ENCODE peak calls at places on chromosomes 3 and 15, in eight cellular contexts. X, V, F, L, N, P, T and G are unnamed samples.

GRCh38 chr15:82643992-82644391 is 3.2 kb downstream of the CPEB1 start:
- DNase-seq in X (no peak), V (no peak), F (no peak), L (no peak), N (peak; percentile 12), P (no peak), T (no peak), G (no peak)

GRCh38 chr3:189967254-189967865 is 153.3 kb downstream of the P3H2 start:
- DNase-seq in X (no peak), V (no peak), F (no peak), L (peak; percentile 82), N (peak; percentile 79), P (peak; percentile 13), T (peak; percentile 59), G (no peak)

GRCh38 chr15:23642413-23643044 is 5.1 kb downstream of the MAGEL2 start:
- DNase-seq in X (peak; percentile 66), V (no peak), F (peak; percentile 56), L (peak; percentile 64), N (peak; percentile 46), P (peak; percentile 27), T (peak; percentile 27), G (no peak)

GRCh38 chr3:172341482-172342059 is 106.7 kb downstream of the GHSR start:
- DNase-seq in X (no peak), V (peak; percentile 24), F (no peak), L (peak; percentile 80), N (peak; percentile 77), P (peak; percentile 15), T (peak; percentile 71), G (peak; percentile 31)

GRCh38 chr3:2655229-2655701 is 454.9 kb downstream of the IL5RA start:
- DNase-seq in X (no peak), V (peak; percentile 16), F (no peak), L (no peak), N (peak; percentile 36), P (no peak), T (no peak), G (no peak)

GRCh38 chr15:68818088-68818670 is 2.5 kb downstream of the ANP32A start:
- DNase-seq in X (peak; percentile 69), V (no peak), F (peak; percentile 65), L (peak; percentile 57), N (peak; percentile 60), P (peak; percentile 68), T (no peak), G (no peak)

GRCh38 chr3:58049143-58049785 is 41.0 kb downstream of the FLNB start:
- DNase-seq in X (peak; percentile 82), V (no peak), F (peak; percentile 56), L (no peak), N (peak; percentile 85), P (no peak), T (peak; percentile 99), G (no peak)

GRCh38 chr3:48656061-48656840 is 6.4 kb downstream of the CELSR3 start:
- DNase-seq in X (peak; percentile 83), V (no peak), F (peak; percentile 78), L (peak; percentile 79), N (peak; percentile 60), P (peak; percentile 83), T (peak; percentile 84), G (no peak)

GRCh38 chr3:156725706-156726105 is 51.3 kb downstream of the TIPARP start:
- DNase-seq in X (no peak), V (no peak), F (peak; percentile 32), L (no peak), N (no peak), P (no peak), T (peak; percentile 87), G (no peak)

GRCh38 chr3:42668793-42669217 is 15.3 kb downstream of the ZBTB47 start:
- DNase-seq in X (no peak), V (no peak), F (no peak), L (no peak), N (no peak), P (no peak), T (peak; percentile 44), G (no peak)

GRCh38 chr15:52855157-52855556 is 65.0 kb upstream of the ONECUT1 start:
- DNase-seq in X (no peak), V (no peak), F (no peak), L (no peak), N (no peak), P (no peak), T (no peak), G (no peak)

GRCh38 chr3:132787616-132788015 is 65.4 kb upstream of the NPHP3 start:
- DNase-seq in X (no peak), V (no peak), F (no peak), L (no peak), N (peak; percentile 65), P (no peak), T (no peak), G (no peak)

GRCh38 chr3:150738688-150739087 is 24.3 kb downstream of the SIAH2 start:
- DNase-seq in X (no peak), V (no peak), F (no peak), L (no peak), N (peak; percentile 56), P (no peak), T (peak; percentile 56), G (no peak)

DNA sequence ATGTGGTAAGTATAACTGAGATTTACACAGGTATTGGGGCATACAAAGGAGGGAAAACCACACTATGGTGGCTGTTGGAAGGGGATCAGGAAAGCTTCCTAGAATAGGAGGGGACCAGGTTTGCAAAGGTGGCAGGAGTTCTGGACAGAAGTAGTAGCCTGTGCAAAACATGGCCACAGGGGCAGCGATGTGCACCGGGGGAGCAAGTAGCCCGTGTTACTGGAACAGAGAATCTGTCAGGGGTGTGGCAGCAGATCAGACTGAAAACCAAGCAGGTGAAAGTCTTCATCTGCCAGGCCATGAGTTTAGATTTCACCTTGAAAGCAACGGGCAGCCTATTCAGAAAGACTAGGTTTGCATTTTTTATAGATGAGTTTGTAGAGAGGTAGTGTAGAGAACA is 182.3 kb upstream of the LPP start:
- DNase-seq in X (no peak), V (no peak), F (no peak), L (no peak), N (no peak), P (no peak), T (no peak), G (no peak)
- TF ChIP-seq CTCF in X (no peak), V (no peak), F (no peak), L (no peak), N (peak; percentile 10), P (no peak), T (no peak), G (no peak)

DNA sequence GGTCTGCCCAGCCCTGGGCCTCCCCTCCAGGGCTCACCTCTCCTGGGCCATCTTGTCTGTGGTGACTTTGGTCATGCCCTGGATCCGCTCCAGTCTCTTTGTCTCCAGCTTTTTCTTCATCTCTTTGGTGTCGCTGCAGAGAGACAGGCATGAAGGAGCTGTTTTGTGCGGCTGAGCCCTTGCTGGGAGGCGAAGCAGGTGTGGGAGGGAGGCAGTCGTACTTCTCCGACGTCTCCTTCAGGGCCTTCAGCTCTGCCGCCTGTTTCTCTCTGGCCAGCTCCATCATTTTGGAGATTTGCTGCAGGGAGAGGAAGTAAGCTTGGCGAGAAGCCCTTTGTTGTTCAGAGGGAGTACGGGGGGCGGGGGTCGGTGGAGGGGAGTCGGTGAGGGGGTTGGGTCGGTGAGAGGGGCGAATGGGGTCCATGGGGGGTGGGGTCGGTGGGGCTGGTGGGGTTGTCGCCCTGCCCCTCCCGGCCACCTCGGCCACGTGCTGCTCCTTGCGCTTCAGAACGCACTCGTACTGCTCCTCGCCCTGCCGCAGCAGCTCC is 7.8 kb upstream of the ANKRD63 start:
- DNase-seq in X (no peak), V (no peak), F (no peak), L (no peak), N (no peak), P (no peak), T (no peak), G (no peak)
- H3K4me3 ChIP-seq in X (no peak overlapping the region), V (no peak overlapping the region), F (peak overlapping the region; percentile 30), L (no peak overlapping the region), N (peak overlapping the region; percentile 46), P (no peak overlapping the region), T (peak overlapping the region; percentile 21), G (no peak overlapping the region)

DNA sequence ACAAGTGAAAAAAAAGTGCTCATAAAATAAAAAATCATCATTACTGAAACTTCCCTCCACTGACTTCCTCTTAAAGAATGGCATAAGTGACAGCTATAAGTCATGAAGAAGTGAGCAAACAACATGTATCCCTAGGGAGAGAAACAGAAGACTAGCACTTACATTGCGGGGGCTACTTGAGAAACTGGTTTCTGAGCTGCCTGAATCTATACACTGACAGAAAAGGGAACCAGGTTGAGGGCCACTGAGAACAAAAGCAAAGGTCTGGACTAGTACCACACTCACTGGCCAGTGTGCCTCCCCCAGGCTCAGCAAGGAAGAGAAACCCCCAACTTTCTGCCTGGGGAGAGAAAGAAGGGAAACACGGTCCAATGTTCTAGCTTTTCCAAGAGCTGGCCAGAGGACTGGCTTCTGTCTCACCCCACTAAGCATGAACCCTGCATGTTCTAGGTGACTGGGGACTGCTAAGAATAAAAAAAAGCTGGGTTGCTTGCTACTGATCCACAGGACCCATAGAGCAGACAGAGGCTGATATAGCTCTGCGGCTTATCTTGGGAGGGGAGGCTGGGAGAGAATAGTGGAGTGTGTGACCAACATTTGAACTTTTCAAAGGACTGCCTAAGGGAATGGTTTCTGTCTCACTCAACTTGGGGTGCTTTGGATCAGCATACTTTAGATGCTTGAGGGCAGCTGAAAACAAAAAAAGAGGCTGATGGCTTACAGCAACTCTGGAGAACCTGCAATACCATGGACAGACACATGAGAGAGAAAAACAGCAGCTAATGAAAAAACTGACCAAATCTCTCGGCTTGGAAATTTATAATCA is 8.1 kb downstream of the RAD18 start:
- DNase-seq in X (no peak), V (peak; percentile 56), F (no peak), L (no peak), N (peak; percentile 75), P (no peak), T (no peak), G (peak; percentile 24)
- TF ChIP-seq CTCF in X (no peak), V (no peak), F (no peak), L (no peak), N (peak; percentile 31), P (no peak), T (no peak), G (no peak)

GRCh38 chr15:92393994-92394326 is 279 bp downstream of the ST8SIA2 start:
- DNase-seq in X (no peak), V (no peak), F (no peak), L (no peak), N (no peak), P (no peak), T (no peak), G (no peak)

GRCh38 chr15:92392462-92392861 is 1.2 kb upstream of the ST8SIA2 start:
- DNase-seq in X (no peak), V (no peak), F (no peak), L (no peak), N (no peak), P (no peak), T (no peak), G (no peak)

GRCh38 chr15:92392966-92393286 is 755 bp upstream of the ST8SIA2 start:
- DNase-seq in X (no peak), V (no peak), F (no peak), L (no peak), N (no peak), P (no peak), T (no peak), G (no peak)

GRCh38 chr15:92393287-92393993 is at the start of gene ST8SIA2:
- DNase-seq in X (no peak), V (no peak), F (no peak), L (peak; percentile 88), N (no peak), P (no peak), T (no peak), G (no peak)

DNA sequence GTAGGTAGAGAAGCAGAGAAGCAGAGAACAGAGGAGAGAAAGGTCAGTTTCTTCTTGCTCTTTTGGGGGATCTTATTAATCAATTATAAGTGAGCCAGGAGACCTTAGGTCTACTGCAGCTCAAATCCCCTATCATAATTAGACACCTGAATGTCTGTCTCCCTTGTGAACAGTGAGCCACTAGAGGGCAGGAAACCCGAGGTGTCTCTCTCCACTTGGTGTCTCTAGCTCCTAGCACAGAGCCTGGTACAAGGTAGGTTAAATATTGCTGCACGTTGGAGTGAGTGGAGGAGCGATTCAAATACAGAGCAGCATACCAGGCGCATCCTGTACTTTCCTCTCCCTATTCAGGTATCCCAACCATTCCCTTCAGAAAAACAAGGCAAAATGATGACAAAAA is 2.0 kb upstream of the ST8SIA2 start:
- DNase-seq in X (no peak), V (no peak), F (no peak), L (peak; percentile 75), N (peak; percentile 27), P (no peak), T (peak; percentile 32), G (peak; percentile 7)
- H3K4me3 ChIP-seq in X (no peak overlapping the region), V (no peak overlapping the region), F (no peak overlapping the region), L (no peak overlapping the region), N (no peak overlapping the region), P (no peak overlapping the region), T (no peak overlapping the region), G (no peak overlapping the region)